ENCODE peak calls at places on chromosomes 6 and 20, in nine cellular contexts. B, L, O, F, E, N, C, Y and R are unnamed samples.

GRCh38 chr20:7497985-7498384 is 442.3 kb downstream of the HAO1 start:
- DNase-seq in B (no peak), F (peak; percentile 3), O (no peak), L (no peak), E (no peak), Y (no peak), C (no peak), N (no peak), R (no peak)

GRCh38 chr20:24708411-24709295 is 239.2 kb downstream of the SYNDIG1 start:
- DNase-seq in F (no peak), E (peak; percentile 43), C (no peak), N (no peak), O (no peak), Y (no peak), B (no peak), L (no peak), R (no peak)

GRCh38 chr6:99369533-99369932 is 20.1 kb upstream of the FAXC start:
- DNase-seq in O (no peak), N (no peak), E (no peak), C (no peak), B (no peak), F (no peak), L (no peak), Y (no peak), R (no peak)

GRCh38 chr20:46013826-46014516 is 5.3 kb downstream of the MMP9 start:
- DNase-seq in C (no peak), L (no peak), Y (peak; percentile 44), F (peak; percentile 81), B (peak; percentile 90), E (no peak), N (peak; percentile 46), O (peak; percentile 60), R (peak; percentile 90)

GRCh38 chr6:36938536-36938935 is 16.0 kb upstream of the PI16 start:
- DNase-seq in N (no peak), Y (no peak), L (no peak), F (peak; percentile 83), C (no peak), B (no peak), O (no peak), E (no peak), R (peak; percentile 96)

GRCh38 chr6:63567966-63568365 is 4.3 kb upstream of the LOC128125822 start:
- DNase-seq in C (no peak), E (no peak), O (no peak), Y (no peak), N (no peak), F (no peak), B (no peak), L (no peak), R (no peak)

GRCh38 chr20:58843128-58843556 is 7.6 kb downstream of the GNAS-AS1 start:
- DNase-seq in F (no peak), E (no peak), L (no peak), N (no peak), C (no peak), Y (no peak), B (no peak), O (no peak), R (no peak)

GRCh38 chr6:134520181-134521115 is 202.5 kb upstream of the SGK1 start:
- DNase-seq in N (no peak), B (no peak), E (no peak), L (no peak), C (no peak), F (no peak), O (no peak), Y (no peak), R (no peak)

GRCh38 chr6:378090-378957 is 13.2 kb upstream of the IRF4 start:
- DNase-seq in B (no peak), N (no peak), L (no peak), Y (no peak), O (no peak), F (no peak), C (no peak), E (no peak), R (no peak)

GRCh38 chr20:52379723-52380336 is 188.3 kb upstream of the ZFP64 start:
- DNase-seq in B (no peak), E (no peak), O (peak; percentile 28), N (no peak), Y (no peak), F (peak; percentile 35), C (peak; percentile 26), L (no peak), R (peak; percentile 55)

GRCh38 chr6:144624246-144624645 is 339.1 kb downstream of the UTRN start:
- DNase-seq in N (no peak), L (no peak), F (no peak), B (no peak), C (no peak), Y (no peak), E (no peak), O (no peak), R (no peak)

GRCh38 chr20:56932575-56933330 is 303.6 kb downstream of the TFAP2C start:
- DNase-seq in F (no peak), E (no peak), C (no peak), Y (no peak), B (no peak), N (no peak), O (no peak), L (no peak), R (no peak)

GRCh38 chr6:38846844-38847243 is 131.7 kb downstream of the DNAH8 start:
- DNase-seq in N (no peak), L (no peak), Y (no peak), C (no peak), B (no peak), E (no peak), F (no peak), O (no peak), R (no peak)

GRCh38 chr6:41408576-41408975 is 73.2 kb downstream of the NCR2 start:
- DNase-seq in Y (no peak), N (no peak), F (no peak), C (no peak), E (no peak), L (no peak), O (no peak), B (no peak), R (no peak)

GRCh38 chr6:84618046-84618752 is 146.2 kb downstream of the TBX18 start:
- DNase-seq in B (no peak), E (no peak), F (peak; percentile 45), O (peak; percentile 13), L (no peak), N (no peak), C (no peak), Y (no peak), R (no peak)

GRCh38 chr6:98929498-98930060 is 18.2 kb downstream of the FBXL4 start:
- DNase-seq in Y (no peak), F (no peak), B (no peak), N (no peak), C (no peak), O (no peak), E (no peak), L (no peak), R (no peak)

GRCh38 chr6:36129889-36130671 is at the start of gene MAPK13:
- DNase-seq in N (no peak), C (no peak), E (no peak), F (no peak), O (peak; percentile 51), L (peak; percentile 52), B (peak; percentile 69), Y (no peak), R (no peak)

GRCh38 chr6:3621411-3621810 is 130.1 kb downstream of the PXDC1 start:
- DNase-seq in C (no peak), F (no peak), O (no peak), L (no peak), N (no peak), B (no peak), Y (no peak), E (peak; percentile 21), R (no peak)

GRCh38 chr6:36273067-36273466 is 3.2 kb downstream of the PNPLA1 start:
- DNase-seq in L (no peak), N (no peak), F (no peak), O (no peak), B (no peak), Y (no peak), C (no peak), E (no peak), R (no peak)